ENCODE peak calls at places on chromosomes 4 and X, in five cellular contexts. E, I, C, Q and W are unnamed samples.

GRCh38 chrX:40091691-40092421 is 5.9 kb downstream of the BCOR start:
- DNase-seq in E (no peak), I (no peak), C (peak; percentile 67), Q (no peak), W (no peak)

GRCh38 chr4:188779586-188779985 is 640.3 kb downstream of the TRIML1 start:
- DNase-seq in E (no peak), I (no peak), C (no peak), Q (no peak), W (no peak)

GRCh38 chr4:179145746-179146530 is 1703.7 kb upstream of the AGA start:
- DNase-seq in E (no peak), I (no peak), C (no peak), Q (no peak), W (no peak)

GRCh38 chr4:74202062-74202586 is 44.2 kb downstream of the MTHFD2L start:
- DNase-seq in E (no peak), I (no peak), C (no peak), Q (no peak), W (no peak)

GRCh38 chrX:22135171-22135711 is 103.1 kb downstream of the PHEX start:
- DNase-seq in E (no peak), I (no peak), C (no peak), Q (peak; percentile 10), W (no peak)

GRCh38 chr4:1279253-1279652 is 10.4 kb upstream of the MAEA start:
- DNase-seq in E (no peak), I (no peak), C (peak; percentile 11), Q (no peak), W (no peak)

GRCh38 chrX:153460826-153461225 is 9.6 kb downstream of the HAUS7 start:
- DNase-seq in E (peak; percentile 45), I (peak; percentile 47), C (no peak), Q (peak; percentile 63), W (no peak)

GRCh38 chr4:8540072-8540471 is 40.1 kb upstream of the GPR78 start:
- DNase-seq in E (no peak), I (peak; percentile 60), C (peak; percentile 21), Q (no peak), W (no peak)

GRCh38 chr4:149765630-149766029 is 50.0 kb downstream of the IQCM start:
- DNase-seq in E (no peak), I (no peak), C (no peak), Q (no peak), W (no peak)

GRCh38 chrX:47430925-47431324 is 52.1 kb downstream of the ZNF41 start:
- DNase-seq in E (no peak), I (no peak), C (no peak), Q (no peak), W (no peak)

GRCh38 chr4:14168919-14169318 is 541.4 kb upstream of the BOD1L1 start:
- DNase-seq in E (no peak), I (peak; percentile 60), C (no peak), Q (peak; percentile 30), W (no peak)

GRCh38 chrX:72029473-72030411 is 102.0 kb downstream of the RTL5 start:
- DNase-seq in E (no peak), I (no peak), C (no peak), Q (peak; percentile 80), W (no peak)

GRCh38 chr4:109998867-109999303 is 86.2 kb downstream of the EGF start:
- DNase-seq in E (no peak), I (peak; percentile 79), C (no peak), Q (peak; percentile 73), W (peak; percentile 49)

GRCh38 chr4:56475917-56476316 is 8.5 kb downstream of the SRP72 start:
- DNase-seq in E (no peak), I (peak; percentile 32), C (no peak), Q (no peak), W (no peak)

GRCh38 chr4:168633474-168633873 is 136.6 kb downstream of the PALLD start:
- DNase-seq in E (no peak), I (no peak), C (no peak), Q (no peak), W (no peak)

GRCh38 chr4:113945906-113946305 is 33.5 kb downstream of the ARSJ start:
- DNase-seq in E (no peak), I (no peak), C (no peak), Q (no peak), W (no peak)

GRCh38 chr4:173227753-173228152 is 59.1 kb downstream of the GALNT7 start:
- DNase-seq in E (no peak), I (no peak), C (no peak), Q (no peak), W (no peak)
- H3K4me3 ChIP-seq in E (no peak overlapping the region), I (no peak overlapping the region), C (no peak overlapping the region), Q (no peak overlapping the region), W (no peak overlapping the region)

DNA sequence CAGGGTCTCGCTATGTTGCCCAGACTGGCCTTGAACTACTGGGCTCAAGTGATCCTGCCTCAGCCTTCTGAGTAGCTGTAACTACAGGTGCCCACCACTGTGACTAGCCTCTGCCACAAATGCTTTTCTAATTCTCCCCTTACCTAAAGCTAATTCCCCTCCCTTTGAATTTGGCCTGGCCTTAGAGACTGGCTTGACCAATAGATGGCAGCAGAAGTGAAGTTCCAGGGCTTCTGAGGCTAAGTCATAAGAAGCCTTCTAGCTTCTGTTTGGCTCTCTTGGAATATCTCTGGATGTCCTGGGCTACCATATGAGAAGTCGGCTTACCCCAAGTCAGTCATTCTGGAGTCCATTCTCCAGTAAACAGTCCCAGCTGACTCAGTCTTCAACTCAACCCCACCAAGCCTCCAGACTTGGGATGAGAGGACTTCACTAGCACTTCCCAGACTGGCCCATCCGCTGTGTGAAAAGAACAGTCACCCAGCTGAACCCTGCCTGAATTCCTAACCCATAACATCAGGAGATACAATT is 61.0 kb downstream of the HPRT1 start:
- DNase-seq in E (no peak), I (peak; percentile 62), C (no peak), Q (peak; percentile 79), W (peak; percentile 15)
- TF ChIP-seq CTCF in E (peak; percentile 31), I (peak; percentile 48), C (peak; percentile 58), Q (peak; percentile 58), W (peak; percentile 49)

DNA sequence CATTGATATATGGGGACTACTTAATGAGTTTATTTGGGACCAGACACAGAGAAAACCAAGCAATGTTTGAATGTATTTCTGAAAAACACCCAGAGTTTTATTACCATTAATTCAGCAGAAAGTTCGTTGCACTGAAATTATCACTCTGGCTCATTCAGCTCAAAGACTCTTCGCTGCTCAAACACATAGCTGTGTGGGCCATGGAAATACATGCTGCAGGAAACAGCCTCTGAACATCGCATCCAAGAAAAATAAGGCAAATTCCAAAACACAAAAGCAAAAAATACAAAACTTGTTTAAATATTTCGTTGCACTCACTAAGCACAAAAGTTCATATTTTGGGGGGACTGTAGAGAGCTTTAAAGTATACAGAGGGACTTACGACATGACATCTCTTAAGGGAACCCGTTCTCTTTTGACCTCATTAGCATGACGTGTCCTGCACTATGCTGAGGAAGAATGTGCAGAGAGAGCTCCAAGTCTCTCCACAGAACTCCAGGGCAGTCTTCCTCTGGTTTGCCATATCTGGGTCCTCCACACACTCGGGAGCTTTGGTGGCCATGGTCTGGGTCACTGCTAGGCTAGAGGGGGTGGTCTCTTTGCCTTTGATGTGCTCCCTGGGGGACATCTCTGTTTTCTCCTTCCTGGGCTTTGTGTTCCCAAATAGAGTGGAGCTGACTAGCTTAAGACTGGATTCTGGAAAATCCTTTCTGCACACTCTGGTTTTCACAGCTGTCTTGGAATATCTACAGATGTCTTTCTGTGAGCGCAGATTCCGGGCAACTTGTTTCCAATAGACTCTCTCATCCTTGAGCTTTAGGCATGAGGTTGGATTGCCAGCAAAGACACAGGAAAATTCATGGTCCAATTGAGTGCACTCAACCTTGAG is 2.8 kb downstream of the FGFBP1 start:
- DNase-seq in E (no peak), I (no peak), C (no peak), Q (no peak), W (no peak)
- H3K4me3 ChIP-seq in E (no peak overlapping the region), I (no peak overlapping the region), C (no peak overlapping the region), Q (no peak overlapping the region), W (no peak overlapping the region)

DNA sequence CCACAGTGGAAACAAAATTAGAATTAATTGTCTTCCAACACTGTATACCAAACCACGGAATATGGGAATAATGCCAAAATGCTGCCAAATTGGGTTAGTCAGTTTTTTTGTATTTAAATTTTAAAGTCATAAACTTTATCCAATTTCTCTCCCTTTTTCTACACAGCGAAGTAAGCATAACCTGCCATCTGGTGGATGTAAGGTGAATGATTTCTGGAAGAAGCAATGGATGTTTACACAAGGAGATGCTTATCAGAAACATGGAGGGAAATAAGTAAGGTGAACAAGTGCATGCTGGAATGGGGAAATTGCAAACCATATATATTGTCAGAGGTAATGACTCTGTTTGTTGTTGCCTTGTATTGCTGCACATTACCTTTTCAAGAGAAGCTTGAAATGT is 691.9 kb downstream of the TECRL start:
- DNase-seq in E (no peak), I (peak; percentile 4), C (no peak), Q (peak; percentile 11), W (no peak)
- TF ChIP-seq CTCF in E (no peak), I (no peak), C (peak; percentile 26), Q (no peak), W (no peak)

DNA sequence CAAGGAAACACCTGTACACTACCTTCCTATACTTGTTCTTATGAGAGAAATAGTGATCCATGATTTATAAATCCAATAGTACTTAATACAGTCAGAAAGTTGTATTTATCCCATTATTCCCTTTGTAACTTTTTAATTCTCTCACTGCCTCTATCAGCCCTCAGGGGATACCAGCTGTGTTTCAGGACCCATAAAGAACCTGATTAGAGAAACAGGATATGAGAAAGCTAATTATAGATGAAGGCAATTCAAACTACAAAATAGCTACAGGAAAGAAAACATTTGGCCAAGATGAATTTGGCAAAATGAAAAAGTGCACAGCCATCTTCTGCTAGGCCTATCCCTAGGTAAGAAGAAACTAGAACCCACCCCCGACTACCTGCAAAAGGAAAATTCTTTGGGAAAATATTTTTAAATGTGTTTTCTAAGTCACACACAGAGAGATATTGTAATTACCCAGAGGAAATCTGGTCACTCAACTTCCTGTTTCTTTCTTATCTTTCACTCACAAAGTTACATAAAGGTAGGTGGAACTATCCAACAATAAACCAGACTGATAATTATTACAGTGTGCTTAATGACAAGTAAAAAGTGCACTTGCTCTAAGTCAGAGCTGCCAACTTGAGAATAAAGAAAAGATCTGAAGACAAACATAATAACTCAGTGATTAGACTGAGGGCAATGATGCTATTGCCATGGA is 836.5 kb upstream of the HTR2C start:
- DNase-seq in E (no peak), I (no peak), C (no peak), Q (no peak), W (no peak)
- H3K4me3 ChIP-seq in E (no peak overlapping the region), I (no peak overlapping the region), C (no peak overlapping the region), Q (no peak overlapping the region), W (no peak overlapping the region)

GRCh38 chr4:170030121-170030520 is 3.9 kb upstream of the MFAP3L start:
- DNase-seq in E (no peak), I (no peak), C (no peak), Q (no peak), W (no peak)
- TF ChIP-seq CTCF in E (no peak), I (no peak), C (no peak), Q (no peak), W (no peak)